ENCODE peak calls at places on chromosomes 1 and 21, in eight cellular contexts. A is AG04449, N is ovary, F is HFF-Myc, O is cardiac muscle cell, X is cardiac fibroblast, T is left lung, P is PC-9. E is an unnamed sample.

GRCh38 chr1:199685369-199685768 is 342.1 kb upstream of the NR5A2 start:
- DNase-seq in A (no peak), N (no peak), F (peak; percentile 17), O (peak; percentile 68), X (peak; percentile 53), T (no peak), P (no peak), E (peak; percentile 72)

GRCh38 chr1:63643926-63644325 is 50.7 kb downstream of the PGM1 start:
- DNase-seq in A (no peak), N (no peak), F (no peak), O (no peak), X (no peak), T (no peak), P (no peak), E (no peak)

GRCh38 chr1:205710201-205711062 is 30.1 kb upstream of the SLC45A3 start:
- DNase-seq in A (no peak), N (no peak), F (no peak), O (no peak), X (no peak), T (no peak), P (no peak), E (no peak)

GRCh38 chr1:25611843-25612242 is 4.7 kb upstream of the MAN1C1 start:
- DNase-seq in A (no peak), N (no peak), F (no peak), O (no peak), X (no peak), T (no peak), P (no peak), E (no peak)

GRCh38 chr1:219792337-219793021 is 135.9 kb downstream of the SLC30A10 start:
- DNase-seq in A (peak; percentile 49), N (no peak), F (peak; percentile 98), O (peak; percentile 73), X (peak; percentile 50), T (no peak), P (no peak), E (peak; percentile 22)

GRCh38 chr1:9448132-9449105 is 90.8 kb upstream of the SLC25A33 start:
- DNase-seq in A (no peak), N (no peak), F (no peak), O (no peak), X (peak; percentile 33), T (no peak), P (no peak), E (no peak)

GRCh38 chr1:157639800-157640199 is 41.9 kb upstream of the FCRL4 start:
- DNase-seq in A (no peak), N (no peak), F (no peak), O (no peak), X (no peak), T (no peak), P (no peak), E (no peak)

GRCh38 chr21:26116456-26117011 is 54.0 kb downstream of the APP start:
- DNase-seq in A (peak; percentile 49), N (no peak), F (peak; percentile 47), O (peak; percentile 73), X (peak; percentile 46), T (no peak), P (peak; percentile 58), E (no peak)

GRCh38 chr21:36156815-36157670 is at the start of gene DOP1B:
- DNase-seq in A (no peak), N (no peak), F (no peak), O (no peak), X (no peak), T (no peak), P (no peak), E (peak; percentile 15)

GRCh38 chr1:66266350-66266749 is 267.6 kb upstream of the SGIP1 start:
- DNase-seq in A (no peak), N (no peak), F (no peak), O (no peak), X (no peak), T (no peak), P (peak; percentile 35), E (peak; percentile 27)

GRCh38 chr1:233868461-233868860 is 36.0 kb upstream of the SLC35F3 start:
- DNase-seq in A (no peak), N (no peak), F (no peak), O (no peak), X (no peak), T (no peak), P (no peak), E (peak; percentile 10)

DNA sequence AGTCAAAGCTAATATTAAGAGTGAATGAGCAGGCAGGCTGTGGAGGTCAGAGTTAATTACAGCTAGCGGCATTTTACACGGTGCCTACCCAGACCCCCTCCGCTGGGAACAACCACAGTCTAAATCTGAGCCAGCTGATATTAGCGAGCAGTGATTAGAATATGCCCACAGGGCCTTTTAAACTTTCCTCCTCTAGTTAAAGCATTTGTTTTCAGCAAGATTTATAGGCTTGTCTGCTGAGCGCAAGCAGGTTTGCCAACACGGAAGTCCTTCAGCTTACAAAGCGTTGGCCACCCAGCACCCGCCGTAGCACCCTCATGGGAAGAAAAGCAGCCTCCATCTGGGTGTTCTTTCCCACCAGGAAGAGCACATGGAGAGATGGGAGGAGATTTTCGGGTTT is 72.0 kb downstream of the LMX1A start:
- DNase-seq in A (no peak), N (no peak), F (no peak), O (no peak), X (no peak), T (no peak), P (no peak), E (no peak)
- H3K4me3 ChIP-seq in A (no peak overlapping the region), N (no peak overlapping the region), F (no peak overlapping the region), O (no peak overlapping the region), X (no peak overlapping the region), T (no peak overlapping the region), P (no peak overlapping the region), E (no peak overlapping the region)

GRCh38 chr1:235057385-235058306 is 71.0 kb downstream of the TOMM20 start:
- DNase-seq in A (no peak), N (no peak), F (no peak), O (no peak), X (no peak), T (no peak), P (no peak), E (no peak)

GRCh38 chr1:235056937-235057336 is 71.7 kb downstream of the TOMM20 start:
- DNase-seq in A (no peak), N (no peak), F (no peak), O (no peak), X (no peak), T (no peak), P (no peak), E (peak; percentile 89)

GRCh38 chr1:235059221-235059620 is 69.4 kb downstream of the TOMM20 start:
- DNase-seq in A (no peak), N (no peak), F (no peak), O (no peak), X (no peak), T (no peak), P (no peak), E (no peak)

GRCh38 chr1:235060607-235061470 is 67.8 kb downstream of the TOMM20 start:
- DNase-seq in A (no peak), N (no peak), F (no peak), O (peak; percentile 43), X (peak; percentile 25), T (no peak), P (peak; percentile 88), E (peak; percentile 78)

DNA sequence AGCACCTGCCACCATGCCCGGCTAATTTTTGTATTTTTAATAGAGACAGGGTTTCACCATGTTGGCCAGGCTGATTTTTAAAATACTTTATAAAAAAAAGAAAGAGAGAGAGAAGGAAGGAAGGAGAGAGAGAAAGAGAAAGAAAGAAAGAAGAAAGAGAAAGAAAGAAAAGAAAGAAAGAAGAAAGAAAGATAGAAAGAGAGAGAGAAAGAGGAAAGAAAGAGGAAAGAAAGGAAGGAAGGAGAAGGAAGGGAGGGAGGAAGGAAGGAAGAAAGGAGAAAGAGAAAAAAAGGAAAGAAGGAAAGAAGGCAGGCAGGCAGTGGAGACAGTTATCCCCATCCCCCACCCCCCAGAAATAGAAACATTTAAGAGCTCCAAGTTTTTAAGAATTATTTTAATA is 69.9 kb downstream of the TOMM20 start:
- DNase-seq in A (no peak), N (no peak), F (no peak), O (no peak), X (no peak), T (no peak), P (no peak), E (no peak)
- TF ChIP-seq CTCF in A (no peak), N (no peak), F (no peak), O (no peak), X (no peak), T (no peak), P (no peak), E (no peak)

GRCh38 chr21:45075606-45076244 is 1.3 kb downstream of the ADARB1 start:
- DNase-seq in A (no peak), N (no peak), F (no peak), O (no peak), X (peak; percentile 27), T (no peak), P (no peak), E (peak; percentile 32)
- H3K4me3 ChIP-seq in A (peak overlapping the region; percentile 79), N (peak overlapping the region; percentile 64), F (peak overlapping the region; percentile 59), O (peak overlapping the region; percentile 64), X (peak overlapping the region; percentile 82), T (peak overlapping the region; percentile 72), P (peak overlapping the region; percentile 51), E (peak overlapping the region; percentile 63)

DNA sequence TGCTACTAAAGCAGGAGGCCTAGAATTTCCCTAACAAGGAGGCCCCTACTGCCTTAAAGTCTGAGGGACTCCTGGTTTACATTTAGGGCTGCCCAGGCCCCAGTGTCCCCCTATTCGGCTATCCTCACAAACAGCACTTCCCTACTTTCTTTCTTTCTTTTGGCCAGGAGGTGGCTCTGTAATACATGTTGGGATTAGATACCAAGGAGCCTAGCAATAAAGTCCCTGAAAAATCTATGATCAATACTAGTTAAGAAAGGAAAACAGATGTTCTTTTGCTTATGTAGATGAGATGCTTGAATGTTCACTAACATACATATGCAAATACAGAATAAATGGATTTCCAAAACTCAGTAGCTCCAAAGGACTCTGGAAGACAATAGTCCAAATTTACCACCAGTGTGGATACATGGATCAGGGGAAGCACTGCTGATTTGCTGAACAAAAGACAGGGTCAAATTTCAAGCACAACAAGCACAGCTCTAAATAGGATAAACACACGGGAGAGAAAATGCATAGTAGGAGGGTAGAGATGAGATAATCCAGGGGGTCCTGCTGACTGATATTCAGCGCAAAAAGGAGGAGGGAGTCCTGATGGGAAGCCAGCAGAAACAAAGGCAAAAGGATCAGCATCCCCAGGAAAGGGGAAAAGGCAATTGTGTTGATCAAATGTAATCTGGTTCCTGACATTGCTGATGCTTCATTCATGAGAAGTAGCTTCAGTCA is 240.0 kb downstream of the NUF2 start:
- DNase-seq in A (no peak), N (no peak), F (no peak), O (peak; percentile 30), X (peak; percentile 37), T (no peak), P (no peak), E (peak; percentile 33)
- TF ChIP-seq CTCF in A (peak; percentile 25), N (no peak), F (peak; percentile 41), O (peak; percentile 40), X (peak; percentile 28), T (peak; percentile 17), P (peak; percentile 61), E (peak; percentile 46)

DNA sequence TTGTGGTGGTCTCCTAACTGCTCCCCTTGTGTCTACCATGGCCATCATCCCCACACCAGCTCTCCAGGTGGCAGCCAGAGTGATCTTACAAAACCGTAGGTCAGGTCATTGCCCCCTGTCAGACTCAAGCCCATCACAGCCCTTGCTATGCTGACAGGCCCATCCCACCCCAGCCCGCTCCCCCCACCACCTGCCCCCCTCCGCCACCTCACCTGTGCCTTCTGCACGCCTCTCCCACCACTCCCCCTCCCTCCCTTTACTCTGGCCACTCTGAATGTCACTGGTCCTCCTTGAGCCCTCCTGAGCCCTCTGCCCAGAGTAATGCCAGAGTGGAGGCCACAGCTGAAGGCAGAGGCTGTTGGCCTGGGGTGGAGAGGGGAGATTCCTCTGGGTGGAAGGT is 28.5 kb downstream of the TEX35 start:
- DNase-seq in A (no peak), N (no peak), F (no peak), O (no peak), X (no peak), T (no peak), P (no peak), E (no peak)
- H3K4me3 ChIP-seq in A (no peak overlapping the region), N (no peak overlapping the region), F (no peak overlapping the region), O (peak overlapping the region; percentile 87), X (no peak overlapping the region), T (no peak overlapping the region), P (no peak overlapping the region), E (no peak overlapping the region)